ENCODE peak calls at places on chromosomes 5 and 9, in five cellular contexts. B is dorsolateral prefrontal cortex, Y is fibroblast of pulmonary artery, G is HepG2, E is breast epithelium. D is an unnamed sample.

GRCh38 chr9:71647094-71647591 is 121.2 kb downstream of the CEMIP2 start:
- DNase-seq in B (peak), Y (peak), G (no peak), E (no peak), D (peak)

GRCh38 chr5:169988947-169989346 is 8.7 kb upstream of the INSYN2B start:
- DNase-seq in B (no peak), Y (peak), G (no peak), E (no peak), D (no peak)

GRCh38 chr5:177452688-177453638 is 6.3 kb downstream of the PRR7 start:
- DNase-seq in B (no peak), Y (no peak), G (no peak), E (no peak), D (no peak)

GRCh38 chr5:178285399-178286225 is 53.0 kb upstream of the PHYKPL start:
- DNase-seq in B (no peak), Y (no peak), G (no peak), E (no peak), D (no peak)

GRCh38 chr5:88049156-88049555 is 219.5 kb downstream of the TMEM161B start:
- DNase-seq in B (no peak), Y (no peak), G (no peak), E (no peak), D (no peak)

GRCh38 chr5:142853682-142854081 is 83.5 kb downstream of the ARHGAP26 start:
- DNase-seq in B (no peak), Y (no peak), G (no peak), E (no peak), D (no peak)

GRCh38 chr5:45893309-45893708 is 197.1 kb upstream of the HCN1 start:
- DNase-seq in B (no peak), Y (no peak), G (no peak), E (no peak), D (no peak)

GRCh38 chr5:172530835-172531703 is 76.7 kb upstream of the SH3PXD2B start:
- DNase-seq in B (no peak), Y (no peak), G (no peak), E (no peak), D (no peak)

GRCh38 chr5:94705427-94705826 is 87.0 kb downstream of the SLF1 start:
- DNase-seq in B (no peak), Y (no peak), G (no peak), E (no peak), D (no peak)

GRCh38 chr5:134649163-134649916 is 755 bp downstream of the SEC24A start:
- DNase-seq in B (no peak), Y (peak), G (no peak), E (no peak), D (no peak)

GRCh38 chr5:72885824-72886223 is 69.4 kb downstream of the TNPO1 start:
- DNase-seq in B (no peak), Y (no peak), G (no peak), E (no peak), D (no peak)

GRCh38 chr9:116792271-116792670 is 105.2 kb downstream of the TRIM32 start:
- DNase-seq in B (no peak), Y (no peak), G (no peak), E (no peak), D (no peak)

GRCh38 chr9:72828281-72828731 is 124.5 kb downstream of the ALDH1A1 start:
- DNase-seq in B (no peak), Y (no peak), G (peak), E (no peak), D (no peak)

GRCh38 chr9:38362912-38363588 is 29.5 kb upstream of the ALDH1B1 start:
- DNase-seq in B (peak), Y (peak), G (peak), E (no peak), D (no peak)

GRCh38 chr5:33170414-33170813 is 270.4 kb upstream of the TARS1 start:
- DNase-seq in B (no peak), Y (peak), G (no peak), E (no peak), D (no peak)

GRCh38 chr5:135571210-135571609 is 7.6 kb downstream of the CXCL14 start:
- DNase-seq in B (no peak), Y (no peak), G (no peak), E (no peak), D (no peak)

GRCh38 chr9:93064392-93065124 is 6.1 kb downstream of the SUSD3 start:
- DNase-seq in B (no peak), Y (no peak), G (no peak), E (no peak), D (peak)

GRCh38 chr9:82124090-82124489 is 135.5 kb downstream of the SPATA31D1 start:
- DNase-seq in B (no peak), Y (peak), G (no peak), E (no peak), D (no peak)

GRCh38 chr5:72355706-72356299 is 35.6 kb downstream of the PTCD2 start:
- DNase-seq in B (peak), Y (peak), G (no peak), E (no peak), D (no peak)

GRCh38 chr5:141003791-141004601 is 37.7 kb downstream of the PCDHAC2 start:
- DNase-seq in B (peak), Y (peak), G (no peak), E (no peak), D (no peak)

GRCh38 chr9:105445203-105445881 is 2.5 kb upstream of the FSD1L start:
- DNase-seq in B (no peak), Y (no peak), G (no peak), E (no peak), D (no peak)

GRCh38 chr9:109652112-109652511 is 127.9 kb upstream of the PALM2AKAP2 start:
- DNase-seq in B (no peak), Y (peak), G (no peak), E (no peak), D (no peak)

GRCh38 chr5:124289122-124289521 is 457.3 kb downstream of the ZNF608 start:
- DNase-seq in B (peak), Y (no peak), G (no peak), E (no peak), D (no peak)

GRCh38 chr9:81847181-81847915 is 80.9 kb upstream of the SPATA31D4 start:
- DNase-seq in B (no peak), Y (no peak), G (no peak), E (no peak), D (no peak)

GRCh38 chr5:127002390-127002789 is 28.0 kb downstream of the MARCHF3 start:
- DNase-seq in B (no peak), Y (peak), G (peak), E (no peak), D (no peak)

GRCh38 chr5:32851774-32852173 is 140.7 kb downstream of the NPR3 start:
- DNase-seq in B (no peak), Y (no peak), G (no peak), E (no peak), D (no peak)

GRCh38 chr5:39360483-39361071 is 3.7 kb downstream of the C9 start:
- DNase-seq in B (no peak), Y (peak), G (no peak), E (no peak), D (no peak)

GRCh38 chr9:114117996-114118830 is 19.1 kb upstream of the KIF12 start:
- DNase-seq in B (no peak), Y (no peak), G (peak), E (no peak), D (no peak)

GRCh38 chr5:93476211-93476851 is 104.7 kb downstream of the NR2F1-AS1 start:
- DNase-seq in B (no peak), Y (no peak), G (no peak), E (no peak), D (no peak)

GRCh38 chr9:27227192-27227591 is 69.8 kb downstream of the EQTN start:
- DNase-seq in B (no peak), Y (peak), G (peak), E (no peak), D (no peak)

GRCh38 chr9:131179561-131180219 is 54.3 kb downstream of the NUP214 start:
- DNase-seq in B (no peak), Y (peak), G (no peak), E (no peak), D (no peak)

GRCh38 chr9:19049872-19050636 is 827 bp downstream of the RRAGA start:
- DNase-seq in B (peak), Y (peak), G (no peak), E (no peak), D (no peak)

GRCh38 chr5:130278136-130278535 is 373.9 kb downstream of the CHSY3 start:
- DNase-seq in B (no peak), Y (no peak), G (no peak), E (no peak), D (no peak)

GRCh38 chr5:57539281-57539701 is 56.7 kb upstream of the ACTBL2 start:
- DNase-seq in B (no peak), Y (no peak), G (no peak), E (no peak), D (no peak)

GRCh38 chr5:149775785-149776184 is 45.7 kb downstream of the PPARGC1B start:
- DNase-seq in B (no peak), Y (peak), G (peak), E (no peak), D (no peak)

GRCh38 chr5:160342413-160342941 is 27.9 kb downstream of the C1QTNF2 start:
- DNase-seq in B (peak), Y (peak), G (no peak), E (no peak), D (no peak)

GRCh38 chr9:110089681-110090370 is 118.1 kb downstream of the C9orf152 start:
- DNase-seq in B (no peak), Y (no peak), G (peak), E (no peak), D (no peak)

GRCh38 chr5:58410441-58410840 is 49.4 kb downstream of the PLK2 start:
- DNase-seq in B (no peak), Y (peak), G (no peak), E (no peak), D (no peak)

DNA sequence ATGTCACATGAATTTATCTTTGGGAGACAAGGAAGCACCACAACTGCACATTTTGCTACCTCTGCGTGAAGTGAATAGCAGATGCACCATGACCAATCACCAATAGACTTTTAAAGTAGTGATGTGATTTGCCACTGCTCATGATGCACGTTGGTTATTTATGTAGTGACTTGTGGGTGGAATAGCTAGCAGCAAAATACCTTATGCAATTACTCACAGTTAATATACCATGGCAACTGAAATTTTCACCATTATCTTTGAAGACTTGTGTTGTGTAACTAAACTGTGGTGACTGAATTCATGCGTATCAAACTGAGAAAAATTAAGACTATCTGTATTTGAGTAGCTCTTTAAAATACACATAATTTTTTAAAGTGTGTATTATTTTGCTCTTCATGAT is 46.2 kb upstream of the TUSC1 start:
- DNase-seq in B (no peak), Y (peak), G (no peak), E (no peak), D (no peak)
- H3K4me3 ChIP-seq in B (no peak), Y (no peak), G (no peak), E (no peak), D (no peak)

GRCh38 chr9:20608582-20608981 is 13.7 kb downstream of the MLLT3 start:
- DNase-seq in B (no peak), Y (no peak), G (no peak), E (no peak), D (no peak)
- H3K4me3 ChIP-seq in B (no peak), Y (no peak), G (no peak), E (no peak), D (no peak)

DNA sequence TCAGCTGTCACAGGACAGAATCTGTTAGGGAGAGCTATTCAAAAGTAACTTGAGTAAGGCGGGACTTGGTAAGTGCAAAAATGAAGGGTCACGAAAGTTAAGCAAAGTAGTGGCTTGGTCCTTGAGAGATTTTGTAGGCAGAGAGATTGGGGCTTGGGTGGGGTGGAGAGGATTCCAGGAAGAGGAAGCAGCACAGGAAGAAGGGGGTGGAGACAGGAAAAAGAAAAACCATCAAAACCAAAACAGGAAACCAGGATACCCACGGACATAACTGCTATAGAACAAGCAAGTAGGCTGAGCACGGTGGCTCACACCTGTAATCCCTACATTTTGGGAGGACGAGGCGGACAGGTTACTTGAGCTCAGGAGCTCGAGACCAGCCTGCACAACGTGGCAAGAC is 3.7 kb downstream of the ROPN1L start:
- DNase-seq in B (no peak), Y (no peak), G (no peak), E (no peak), D (no peak)
- H3K4me3 ChIP-seq in B (no peak), Y (no peak), G (no peak), E (no peak), D (no peak)

GRCh38 chr9:70411930-70412677 is 2.4 kb downstream of the KLF9 start:
- DNase-seq in B (peak), Y (peak), G (peak), E (peak), D (peak)
- H3K4me3 ChIP-seq in B (peak), Y (peak), G (peak), E (peak), D (peak)

DNA sequence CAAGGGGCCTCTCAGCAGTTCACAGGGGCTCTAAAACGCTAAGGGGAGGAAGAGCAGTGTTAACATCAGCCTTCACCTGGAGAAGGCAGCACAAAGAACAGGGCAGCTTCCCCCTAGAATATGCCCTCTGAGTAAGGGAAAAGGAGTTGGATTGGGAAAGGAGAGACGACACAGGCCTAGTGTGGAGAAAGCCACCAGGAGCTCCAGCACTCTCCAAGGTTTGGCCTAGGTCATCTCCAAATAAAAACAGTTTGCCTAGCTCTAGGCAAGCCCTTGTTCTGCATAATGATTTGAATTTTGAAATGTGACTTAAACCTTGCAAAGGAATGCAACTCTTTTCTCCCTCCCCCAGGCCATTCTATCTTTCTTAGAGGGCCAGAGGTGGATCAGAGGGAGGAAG is 100.0 kb upstream of the SSBP2 start:
- DNase-seq in B (no peak), Y (no peak), G (no peak), E (no peak), D (no peak)
- H3K4me3 ChIP-seq in B (peak), Y (no peak), G (no peak), E (peak), D (peak)

D was measured in effector memory CD4-positive, alpha-beta T cell.